ENCODE peak calls at places on chromosome 17, in five cellular contexts. One of them, this sample, is unnamed.

GRCh38 chr17:78680436-78680835 is 101.6 kb downstream of the CYTH1 start:
- DNase-seq in AG09309: no peak
- DNase-seq in heart left ventricle: no peak
- DNase-seq in left lung: no peak
- DNase-seq in Panc1: no peak
- DNase-seq in this sample: peak; percentile 67

GRCh38 chr17:79911430-79912399 is 72.5 kb upstream of the CBX4 start:
- DNase-seq in AG09309: no peak
- DNase-seq in heart left ventricle: no peak
- DNase-seq in left lung: peak; percentile 49
- DNase-seq in Panc1: no peak
- DNase-seq in this sample: no peak

GRCh38 chr17:42772945-42773289 is 332 bp upstream of the VPS25 start:
- DNase-seq in AG09309: no peak
- DNase-seq in heart left ventricle: no peak
- DNase-seq in left lung: no peak
- DNase-seq in Panc1: no peak
- DNase-seq in this sample: no peak

GRCh38 chr17:1074886-1075665 is 78.1 kb downstream of the TIMM22 start:
- DNase-seq in AG09309: no peak
- DNase-seq in heart left ventricle: peak; percentile 64
- DNase-seq in left lung: peak; percentile 60
- DNase-seq in Panc1: no peak
- DNase-seq in this sample: no peak

GRCh38 chr17:60371416-60371815 is 20.5 kb downstream of the USP32 start:
- DNase-seq in AG09309: no peak
- DNase-seq in heart left ventricle: no peak
- DNase-seq in left lung: no peak
- DNase-seq in Panc1: no peak
- DNase-seq in this sample: no peak

GRCh38 chr17:79801156-79802038 is 4.5 kb upstream of the CBX8 start:
- DNase-seq in AG09309: no peak
- DNase-seq in heart left ventricle: no peak
- DNase-seq in left lung: no peak
- DNase-seq in Panc1: no peak
- DNase-seq in this sample: no peak

GRCh38 chr17:2849327-2849670 is 53.1 kb downstream of the RAP1GAP2 start:
- DNase-seq in AG09309: no peak
- DNase-seq in heart left ventricle: no peak
- DNase-seq in left lung: no peak
- DNase-seq in Panc1: no peak
- DNase-seq in this sample: no peak

GRCh38 chr17:2336215-2337151 is at the start of gene TSR1:
- DNase-seq in AG09309: peak; percentile 41
- DNase-seq in heart left ventricle: peak; percentile 95
- DNase-seq in left lung: peak; percentile 98
- DNase-seq in Panc1: peak; percentile 52
- DNase-seq in this sample: peak; percentile 90

GRCh38 chr17:4786111-4786491 is at the start of gene VMO1:
- DNase-seq in AG09309: no peak
- DNase-seq in heart left ventricle: peak; percentile 71
- DNase-seq in left lung: peak; percentile 75
- DNase-seq in Panc1: no peak
- DNase-seq in this sample: no peak

GRCh38 chr17:76278952-76279741 is 14.0 kb downstream of the UBALD2 start:
- DNase-seq in AG09309: peak; percentile 16
- DNase-seq in heart left ventricle: peak; percentile 94
- DNase-seq in left lung: peak; percentile 98
- DNase-seq in Panc1: no peak
- DNase-seq in this sample: peak; percentile 77

GRCh38 chr17:34318474-34318873 is 761 bp upstream of the CCL8 start:
- DNase-seq in AG09309: no peak
- DNase-seq in heart left ventricle: no peak
- DNase-seq in left lung: peak; percentile 76
- DNase-seq in Panc1: no peak
- DNase-seq in this sample: no peak

GRCh38 chr17:15503731-15504130 is 36.3 kb upstream of the CDRT4 start:
- DNase-seq in AG09309: no peak
- DNase-seq in heart left ventricle: no peak
- DNase-seq in left lung: no peak
- DNase-seq in Panc1: no peak
- DNase-seq in this sample: no peak

GRCh38 chr17:5019475-5019956 is 15.7 kb downstream of the SLC52A1 start:
- DNase-seq in AG09309: no peak
- DNase-seq in heart left ventricle: no peak
- DNase-seq in left lung: no peak
- DNase-seq in Panc1: no peak
- DNase-seq in this sample: no peak

GRCh38 chr17:79812206-79812968 is 15.5 kb upstream of the CBX8 start:
- DNase-seq in AG09309: no peak
- DNase-seq in heart left ventricle: no peak
- DNase-seq in left lung: no peak
- DNase-seq in Panc1: no peak
- DNase-seq in this sample: no peak

GRCh38 chr17:78986048-78986648 is 6.4 kb upstream of the LGALS3BP start:
- DNase-seq in AG09309: no peak
- DNase-seq in heart left ventricle: peak; percentile 58
- DNase-seq in left lung: peak; percentile 31
- DNase-seq in Panc1: no peak
- DNase-seq in this sample: peak; percentile 81

GRCh38 chr17:3888343-3889171 is 4.3 kb downstream of the CAMKK1 start:
- DNase-seq in AG09309: no peak
- DNase-seq in heart left ventricle: peak; percentile 85
- DNase-seq in left lung: no peak
- DNase-seq in Panc1: no peak
- DNase-seq in this sample: peak; percentile 96

GRCh38 chr17:33888455-33888854 is 366.6 kb upstream of the CCL2 start:
- DNase-seq in AG09309: no peak
- DNase-seq in heart left ventricle: no peak
- DNase-seq in left lung: no peak
- DNase-seq in Panc1: no peak
- DNase-seq in this sample: no peak

GRCh38 chr17:16486373-16487250 is 5.4 kb downstream of the LRRC75A start:
- DNase-seq in AG09309: peak; percentile 27
- DNase-seq in heart left ventricle: peak; percentile 83
- DNase-seq in left lung: peak; percentile 91
- DNase-seq in Panc1: no peak
- DNase-seq in this sample: peak; percentile 62

GRCh38 chr17:66964930-66965800 is 658 bp downstream of the CACNG4 start:
- DNase-seq in AG09309: no peak
- DNase-seq in heart left ventricle: peak; percentile 52
- DNase-seq in left lung: peak; percentile 70
- DNase-seq in Panc1: no peak
- DNase-seq in this sample: no peak

GRCh38 chr17:46057366-46057765 is 58.3 kb downstream of the STH start:
- DNase-seq in AG09309: no peak
- DNase-seq in heart left ventricle: no peak
- DNase-seq in left lung: no peak
- DNase-seq in Panc1: no peak
- DNase-seq in this sample: peak; percentile 60

GRCh38 chr17:82062984-82063368 is 2.6 kb downstream of the DUS1L start:
- DNase-seq in AG09309: no peak
- DNase-seq in heart left ventricle: peak; percentile 44
- DNase-seq in left lung: peak; percentile 67
- DNase-seq in Panc1: no peak
- DNase-seq in this sample: no peak

GRCh38 chr17:43970366-43970765 is 16.6 kb upstream of the PYY start:
- DNase-seq in AG09309: no peak
- DNase-seq in heart left ventricle: no peak
- DNase-seq in left lung: no peak
- DNase-seq in Panc1: no peak
- DNase-seq in this sample: no peak

GRCh38 chr17:8670486-8670885 is 40.0 kb upstream of the MYH10 start:
- DNase-seq in AG09309: no peak
- DNase-seq in heart left ventricle: no peak
- DNase-seq in left lung: no peak
- DNase-seq in Panc1: no peak
- DNase-seq in this sample: no peak

GRCh38 chr17:9195961-9196668 is 174.8 kb downstream of the NTN1 start:
- DNase-seq in AG09309: no peak
- DNase-seq in heart left ventricle: no peak
- DNase-seq in left lung: peak; percentile 60
- DNase-seq in Panc1: no peak
- DNase-seq in this sample: no peak

GRCh38 chr17:13601776-13602551 is at the start of gene HS3ST3A1:
- DNase-seq in AG09309: no peak
- DNase-seq in heart left ventricle: peak; percentile 66
- DNase-seq in left lung: peak; percentile 81
- DNase-seq in Panc1: no peak
- DNase-seq in this sample: peak; percentile 77

GRCh38 chr17:63762106-63763078 is 11.0 kb downstream of the CCDC47 start:
- DNase-seq in AG09309: no peak
- DNase-seq in heart left ventricle: no peak
- DNase-seq in left lung: no peak
- DNase-seq in Panc1: no peak
- DNase-seq in this sample: no peak

GRCh38 chr17:27319536-27320221 is 25.8 kb downstream of the WSB1 start:
- DNase-seq in AG09309: no peak
- DNase-seq in heart left ventricle: peak; percentile 80
- DNase-seq in left lung: no peak
- DNase-seq in Panc1: no peak
- DNase-seq in this sample: peak; percentile 80

GRCh38 chr17:7668482-7668881 is 17.8 kb downstream of the ATP1B2 start:
- DNase-seq in AG09309: no peak
- DNase-seq in heart left ventricle: no peak
- DNase-seq in left lung: peak; percentile 13
- DNase-seq in Panc1: no peak
- DNase-seq in this sample: no peak
- TF ChIP-seq CTCF in AG09309: no peak
- TF ChIP-seq CTCF in heart left ventricle: no peak
- TF ChIP-seq CTCF in left lung: no peak
- TF ChIP-seq CTCF in Panc1: no peak
- TF ChIP-seq CTCF in this sample: no peak

GRCh38 chr17:28488884-28489276 is 15.4 kb downstream of the SLC13A2 start:
- DNase-seq in AG09309: no peak
- DNase-seq in heart left ventricle: no peak
- DNase-seq in left lung: no peak
- DNase-seq in Panc1: no peak
- DNase-seq in this sample: no peak

GRCh38 chr17:28484296-28484695 is 10.9 kb downstream of the SLC13A2 start:
- DNase-seq in AG09309: no peak
- DNase-seq in heart left ventricle: no peak
- DNase-seq in left lung: no peak
- DNase-seq in Panc1: no peak
- DNase-seq in this sample: no peak

GRCh38 chr17:28488154-28488883 is 14.9 kb downstream of the SLC13A2 start:
- DNase-seq in AG09309: no peak
- DNase-seq in heart left ventricle: no peak
- DNase-seq in left lung: no peak
- DNase-seq in Panc1: no peak
- DNase-seq in this sample: no peak

GRCh38 chr17:28482551-28483199 is 9.2 kb downstream of the SLC13A2 start:
- DNase-seq in AG09309: no peak
- DNase-seq in heart left ventricle: no peak
- DNase-seq in left lung: no peak
- DNase-seq in Panc1: no peak
- DNase-seq in this sample: no peak

DNA sequence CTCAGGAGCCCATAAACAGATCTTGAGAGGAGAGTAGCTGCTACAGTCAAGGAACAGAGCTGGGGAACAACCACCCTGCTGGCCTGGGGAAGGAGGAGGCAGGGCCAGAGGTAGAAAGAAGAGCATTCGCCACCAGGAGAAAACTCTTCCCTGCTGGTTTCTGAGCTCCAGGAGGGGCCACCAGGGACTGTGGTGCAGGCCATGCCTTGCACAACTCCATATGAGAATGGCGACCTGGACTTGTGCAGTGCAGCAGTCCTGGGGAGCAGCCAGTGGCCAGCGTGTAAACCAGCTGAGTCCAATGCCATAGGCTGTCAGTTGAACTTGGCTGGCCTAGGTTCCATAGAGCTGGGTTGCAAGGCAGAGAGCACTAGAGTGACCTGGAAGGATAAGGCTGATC is 11.6 kb downstream of the SLC13A2 start:
- DNase-seq in AG09309: no peak
- DNase-seq in heart left ventricle: no peak
- DNase-seq in left lung: no peak
- DNase-seq in Panc1: no peak
- DNase-seq in this sample: no peak
- TF ChIP-seq CTCF in AG09309: no peak
- TF ChIP-seq CTCF in heart left ventricle: no peak
- TF ChIP-seq CTCF in left lung: no peak
- TF ChIP-seq CTCF in Panc1: no peak
- TF ChIP-seq CTCF in this sample: no peak

GRCh38 chr17:73594025-73594424 is 50.2 kb downstream of the SDK2 start:
- DNase-seq in AG09309: no peak
- DNase-seq in heart left ventricle: no peak
- DNase-seq in left lung: no peak
- DNase-seq in Panc1: no peak
- DNase-seq in this sample: no peak

GRCh38 chr17:73593249-73593965 is 50.8 kb downstream of the SDK2 start:
- DNase-seq in AG09309: no peak
- DNase-seq in heart left ventricle: no peak
- DNase-seq in left lung: peak; percentile 5
- DNase-seq in Panc1: no peak
- DNase-seq in this sample: no peak

GRCh38 chr17:73595931-73596330 is 48.3 kb downstream of the SDK2 start:
- DNase-seq in AG09309: no peak
- DNase-seq in heart left ventricle: no peak
- DNase-seq in left lung: peak; percentile 67
- DNase-seq in Panc1: no peak
- DNase-seq in this sample: no peak

GRCh38 chr17:73594598-73594997 is 49.6 kb downstream of the SDK2 start:
- DNase-seq in AG09309: no peak
- DNase-seq in heart left ventricle: no peak
- DNase-seq in left lung: no peak
- DNase-seq in Panc1: no peak
- DNase-seq in this sample: no peak

GRCh38 chr17:73595068-73595865 is 49.0 kb downstream of the SDK2 start:
- DNase-seq in AG09309: no peak
- DNase-seq in heart left ventricle: peak; percentile 69
- DNase-seq in left lung: peak; percentile 72
- DNase-seq in Panc1: no peak
- DNase-seq in this sample: no peak
- TF ChIP-seq CTCF in AG09309: no peak
- TF ChIP-seq CTCF in heart left ventricle: peak; percentile 26
- TF ChIP-seq CTCF in left lung: peak; percentile 31
- TF ChIP-seq CTCF in Panc1: no peak
- TF ChIP-seq CTCF in this sample: no peak

DNA sequence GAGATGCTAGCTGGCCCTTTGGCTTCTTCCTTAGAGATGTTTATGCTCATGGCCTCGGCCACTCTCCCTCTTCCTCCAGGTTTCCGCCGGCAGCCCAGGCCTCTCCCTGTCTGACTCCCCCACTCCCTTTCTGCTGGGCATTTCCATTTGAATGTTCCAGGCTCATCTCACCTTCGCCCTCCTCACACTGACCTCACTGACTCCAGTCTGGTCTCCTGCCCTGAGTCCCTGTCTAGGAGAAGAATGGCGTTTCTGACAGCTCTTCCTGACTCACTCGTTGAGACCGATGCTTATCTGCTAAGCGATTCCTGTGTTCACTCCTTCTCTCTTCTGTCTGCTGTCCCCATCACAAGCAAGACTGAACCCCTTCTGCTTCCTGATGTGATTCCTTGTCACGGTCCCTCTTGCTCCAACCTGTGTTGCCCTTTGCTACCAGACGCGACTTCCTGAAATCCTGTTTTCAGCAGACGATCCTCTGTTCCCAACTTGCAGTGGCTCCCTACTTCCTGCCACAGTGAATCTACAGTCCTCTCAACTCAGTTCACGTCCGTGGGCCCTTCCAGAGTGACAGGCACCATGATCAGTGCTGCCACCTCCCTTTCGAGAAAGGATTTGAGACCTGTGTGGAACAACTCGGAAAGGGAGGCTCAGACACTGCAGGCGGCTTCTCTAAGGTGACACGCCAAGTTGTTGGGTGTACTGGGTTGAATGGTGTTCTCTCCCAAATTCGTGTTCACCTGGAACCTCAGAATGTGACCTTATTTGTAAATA is 176.4 kb downstream of the MSI2 start:
- DNase-seq in AG09309: no peak
- DNase-seq in heart left ventricle: no peak
- DNase-seq in left lung: no peak
- DNase-seq in Panc1: no peak
- DNase-seq in this sample: no peak
- TF ChIP-seq CTCF in AG09309: no peak
- TF ChIP-seq CTCF in heart left ventricle: no peak
- TF ChIP-seq CTCF in left lung: no peak
- TF ChIP-seq CTCF in Panc1: no peak
- TF ChIP-seq CTCF in this sample: no peak

This sample was measured in fibroblast of pulmonary artery.